ENCODE peak calls at places on chromosomes 12 and 14, in six cellular contexts. Y is caudate nucleus, F is endothelial cell of umbilical vein, M is lower lobe of right lung, S is left lung, Z is RWPE2. K is an unnamed sample.

GRCh38 chr12:12744556-12745305 is 27.6 kb downstream of the CDKN1B start:
- DNase-seq in Y (no peak), F (no peak), M (no peak), S (no peak), Z (no peak), K (no peak)

GRCh38 chr12:542290-543113 is 82.8 kb downstream of the B4GALNT3 start:
- DNase-seq in Y (no peak), F (no peak), M (no peak), S (no peak), Z (peak), K (no peak)

GRCh38 chr12:103586132-103586531 is 941 bp upstream of the STAB2 start:
- DNase-seq in Y (no peak), F (no peak), M (no peak), S (no peak), Z (no peak), K (no peak)

GRCh38 chr12:18250313-18250916 is 10.9 kb upstream of the PIK3C2G start:
- DNase-seq in Y (no peak), F (peak), M (no peak), S (no peak), Z (no peak), K (no peak)

GRCh38 chr14:58749066-58749669 is 111.4 kb downstream of the DACT1 start:
- DNase-seq in Y (no peak), F (peak), M (peak), S (no peak), Z (no peak), K (no peak)

GRCh38 chr14:72826039-72826438 is 67.9 kb downstream of the DPF3 start:
- DNase-seq in Y (no peak), F (no peak), M (no peak), S (no peak), Z (no peak), K (no peak)

GRCh38 chr14:77752799-77753516 is 8.0 kb downstream of the SNW1 start:
- DNase-seq in Y (no peak), F (no peak), M (no peak), S (no peak), Z (no peak), K (no peak)

GRCh38 chr14:95123895-95124579 is 33.3 kb downstream of the DICER1 start:
- DNase-seq in Y (no peak), F (no peak), M (no peak), S (no peak), Z (no peak), K (peak)

GRCh38 chr12:6582196-6582595 is 14.1 kb upstream of the NOP2 start:
- DNase-seq in Y (no peak), F (no peak), M (no peak), S (no peak), Z (no peak), K (no peak)

GRCh38 chr12:48936379-48936979 is 11.2 kb upstream of the FKBP11 start:
- DNase-seq in Y (peak), F (peak), M (peak), S (no peak), Z (no peak), K (peak)

GRCh38 chr14:100290607-100291304 is 15.5 kb downstream of the SLC25A29 start:
- DNase-seq in Y (no peak), F (no peak), M (no peak), S (peak), Z (no peak), K (no peak)

GRCh38 chr14:49546766-49547165 is 39.4 kb downstream of the RPS29 start:
- DNase-seq in Y (no peak), F (no peak), M (no peak), S (no peak), Z (no peak), K (no peak)

GRCh38 chr14:60722836-60723217 is 1.3 kb downstream of the SIX4 start:
- DNase-seq in Y (no peak), F (peak), M (no peak), S (no peak), Z (peak), K (no peak)

GRCh38 chr14:76708028-76708427 is 53.2 kb upstream of the VASH1 start:
- DNase-seq in Y (no peak), F (no peak), M (no peak), S (no peak), Z (no peak), K (no peak)

GRCh38 chr14:59161571-59162175 is 26.8 kb upstream of the DAAM1 start:
- DNase-seq in Y (no peak), F (peak), M (no peak), S (no peak), Z (no peak), K (no peak)

GRCh38 chr14:95126906-95127530 is 30.3 kb downstream of the DICER1 start:
- DNase-seq in Y (no peak), F (no peak), M (no peak), S (no peak), Z (no peak), K (no peak)

GRCh38 chr14:55151601-55152000 is 22.5 kb downstream of the LGALS3 start:
- DNase-seq in Y (no peak), F (no peak), M (no peak), S (no peak), Z (no peak), K (no peak)

GRCh38 chr14:77305696-77306095 is 15.0 kb downstream of the POMT2 start:
- DNase-seq in Y (peak), F (no peak), M (no peak), S (no peak), Z (no peak), K (no peak)

GRCh38 chr12:80230068-80230467 is 130.7 kb downstream of the OTOGL start:
- DNase-seq in Y (no peak), F (peak), M (no peak), S (no peak), Z (no peak), K (no peak)

GRCh38 chr12:124681779-124682391 is 114.5 kb upstream of the NCOR2 start:
- DNase-seq in Y (no peak), F (peak), M (no peak), S (no peak), Z (no peak), K (no peak)

GRCh38 chr12:99611590-99611989 is 36.0 kb upstream of the GARIN6 start:
- DNase-seq in Y (no peak), F (no peak), M (no peak), S (no peak), Z (no peak), K (no peak)

GRCh38 chr14:99606359-99606758 is 2.4 kb upstream of the CCDC85C start:
- DNase-seq in Y (no peak), F (no peak), M (no peak), S (no peak), Z (no peak), K (no peak)

GRCh38 chr12:68495666-68496065 is 115.0 kb upstream of the RAP1B start:
- DNase-seq in Y (no peak), F (peak), M (no peak), S (no peak), Z (no peak), K (no peak)

GRCh38 chr12:79997115-79997805 is 62.4 kb upstream of the PPP1R12A start:
- DNase-seq in Y (no peak), F (no peak), M (no peak), S (no peak), Z (no peak), K (no peak)

GRCh38 chr12:6500466-6500865 is 6.6 kb downstream of the NCAPD2 start:
- DNase-seq in Y (no peak), F (no peak), M (no peak), S (no peak), Z (no peak), K (no peak)

GRCh38 chr12:31866523-31866922 is 92.7 kb upstream of the RESF1 start:
- DNase-seq in Y (no peak), F (no peak), M (no peak), S (no peak), Z (no peak), K (no peak)

GRCh38 chr12:71439613-71440392 is at the start of gene LGR5:
- DNase-seq in Y (peak), F (peak), M (no peak), S (peak), Z (peak), K (peak)
- H3K27ac ChIP-seq in Y (peak), F (no peak), M (no peak), S (no peak), Z (no peak), K (peak)

GRCh38 chr12:2614341-2614740 is 180.4 kb upstream of the FKBP4 start:
- DNase-seq in Y (no peak), F (no peak), M (no peak), S (no peak), Z (no peak), K (no peak)
- H3K27ac ChIP-seq in Y (no peak), F (no peak), M (peak), S (peak), Z (no peak), K (no peak)

GRCh38 chr14:67650694-67651093 is 23.7 kb downstream of the VTI1B start:
- DNase-seq in Y (no peak), F (no peak), M (no peak), S (no peak), Z (no peak), K (no peak)
- H3K27ac ChIP-seq in Y (no peak), F (no peak), M (no peak), S (no peak), Z (peak), K (no peak)

GRCh38 chr12:2341051-2341751 is 288.4 kb downstream of the CACNA1C start:
- DNase-seq in Y (no peak), F (no peak), M (no peak), S (no peak), Z (no peak), K (no peak)
- H3K27ac ChIP-seq in Y (no peak), F (no peak), M (peak), S (no peak), Z (no peak), K (no peak)

DNA sequence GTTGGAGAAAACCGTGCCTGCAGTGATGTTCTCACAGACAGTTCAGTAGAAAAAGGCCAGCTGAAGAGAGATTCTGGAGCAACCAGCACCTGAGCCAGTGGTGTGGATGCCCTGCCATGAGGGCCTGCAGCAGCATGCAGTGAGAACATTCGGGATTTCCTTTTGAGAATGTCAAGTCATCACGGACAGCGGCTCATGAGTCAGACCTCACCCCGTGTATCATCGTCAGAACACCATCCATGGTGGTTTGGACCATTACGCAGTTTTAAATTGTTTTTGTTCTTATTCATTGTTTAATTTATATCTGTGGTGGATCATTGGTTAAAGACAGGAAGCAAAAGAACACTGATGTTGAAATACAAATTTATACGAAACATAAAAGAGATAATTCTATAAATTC is 179.1 kb upstream of the KRR1 start:
- DNase-seq in Y (no peak), F (no peak), M (no peak), S (no peak), Z (peak), K (no peak)
- H3K27ac ChIP-seq in Y (no peak), F (no peak), M (no peak), S (no peak), Z (peak), K (no peak)

DNA sequence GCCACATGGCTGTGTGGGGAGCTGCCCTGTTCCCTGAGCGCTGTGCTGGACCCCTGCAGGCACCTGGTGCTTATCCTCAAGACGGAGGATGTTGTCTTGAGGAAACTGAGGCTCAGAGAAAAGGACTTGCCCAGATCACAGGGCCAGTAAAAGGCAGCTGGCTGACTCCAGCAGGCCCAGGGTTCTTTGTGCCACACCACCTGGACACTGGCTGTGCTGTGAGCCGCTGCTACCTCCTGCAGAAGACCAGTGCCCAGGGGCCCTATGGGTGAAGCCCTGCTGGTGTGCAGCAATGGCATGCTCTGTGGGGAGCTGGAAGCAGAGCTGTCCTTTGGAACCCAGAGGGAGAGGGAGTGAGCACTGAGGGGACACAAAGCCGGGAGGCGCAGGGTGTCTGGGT is 75.9 kb downstream of the DDX51 start:
- DNase-seq in Y (no peak), F (no peak), M (no peak), S (no peak), Z (no peak), K (no peak)
- H3K27ac ChIP-seq in Y (no peak), F (no peak), M (no peak), S (no peak), Z (no peak), K (no peak)

GRCh38 chr14:67263499-67264149 is 22.4 kb downstream of the PALS1 start:
- DNase-seq in Y (no peak), F (peak), M (no peak), S (no peak), Z (no peak), K (no peak)
- H3K27ac ChIP-seq in Y (no peak), F (no peak), M (no peak), S (no peak), Z (no peak), K (no peak)